ENCODE peak calls at places on chromosomes 7 and 10, in four cellular contexts. One of them, this sample, is unnamed.

GRCh38 chr7:107075863-107076574 is 31.5 kb downstream of the PRKAR2B start:
- DNase-seq in WTC11: no peak
- DNase-seq in HepG2: no peak
- DNase-seq in GM12878: no peak
- DNase-seq in this sample: peak

GRCh38 chr10:103778358-103779139 is 76.8 kb downstream of the SH3PXD2A start:
- DNase-seq in WTC11: no peak
- DNase-seq in HepG2: no peak
- DNase-seq in GM12878: no peak
- DNase-seq in this sample: no peak

GRCh38 chr10:42367532-42368230 is 270.7 kb downstream of the ZNF33B start:
- DNase-seq in WTC11: peak
- DNase-seq in HepG2: no peak
- DNase-seq in GM12878: peak
- DNase-seq in this sample: peak

GRCh38 chr10:3122034-3122433 is 50.5 kb downstream of the PITRM1 start:
- DNase-seq in WTC11: no peak
- DNase-seq in HepG2: no peak
- DNase-seq in GM12878: no peak
- DNase-seq in this sample: no peak

GRCh38 chr10:117550599-117551321 is 8.2 kb downstream of the EMX2 start:
- DNase-seq in WTC11: no peak
- DNase-seq in HepG2: no peak
- DNase-seq in GM12878: no peak
- DNase-seq in this sample: no peak

GRCh38 chr7:460374-461117 is 59.1 kb downstream of the PDGFA start:
- DNase-seq in WTC11: no peak
- DNase-seq in HepG2: peak
- DNase-seq in GM12878: no peak
- DNase-seq in this sample: no peak

GRCh38 chr10:125871341-125871740 is 9.8 kb downstream of the DHX32 start:
- DNase-seq in WTC11: no peak
- DNase-seq in HepG2: no peak
- DNase-seq in GM12878: no peak
- DNase-seq in this sample: no peak

GRCh38 chr10:49260636-49261296 is 38.2 kb upstream of the C10orf71 start:
- DNase-seq in WTC11: no peak
- DNase-seq in HepG2: no peak
- DNase-seq in GM12878: no peak
- DNase-seq in this sample: no peak

GRCh38 chr7:22561356-22561755 is 61.4 kb upstream of the STEAP1B start:
- DNase-seq in WTC11: peak
- DNase-seq in HepG2: peak
- DNase-seq in GM12878: no peak
- DNase-seq in this sample: no peak

GRCh38 chr10:11048707-11049296 is 31.1 kb downstream of the CELF2 start:
- DNase-seq in WTC11: no peak
- DNase-seq in HepG2: no peak
- DNase-seq in GM12878: no peak
- DNase-seq in this sample: no peak

GRCh38 chr10:23694446-23694920 is 255.6 kb downstream of the OTUD1 start:
- DNase-seq in WTC11: peak
- DNase-seq in HepG2: no peak
- DNase-seq in GM12878: no peak
- DNase-seq in this sample: no peak

GRCh38 chr10:35916791-35917190 is 274.7 kb upstream of the FZD8 start:
- DNase-seq in WTC11: no peak
- DNase-seq in HepG2: no peak
- DNase-seq in GM12878: no peak
- DNase-seq in this sample: no peak

GRCh38 chr7:99194301-99194700 is 13.6 kb downstream of the KPNA7 start:
- DNase-seq in WTC11: no peak
- DNase-seq in HepG2: no peak
- DNase-seq in GM12878: no peak
- DNase-seq in this sample: no peak

GRCh38 chr7:24732646-24733413 is 24.4 kb downstream of the GSDME start:
- DNase-seq in WTC11: no peak
- DNase-seq in HepG2: peak
- DNase-seq in GM12878: no peak
- DNase-seq in this sample: no peak

GRCh38 chr7:36448781-36449379 is 59.2 kb downstream of the ANLN start:
- DNase-seq in WTC11: no peak
- DNase-seq in HepG2: peak
- DNase-seq in GM12878: no peak
- DNase-seq in this sample: no peak

GRCh38 chr7:38107486-38107893 is 70.6 kb upstream of the STARD3NL start:
- DNase-seq in WTC11: peak
- DNase-seq in HepG2: peak
- DNase-seq in GM12878: peak
- DNase-seq in this sample: peak

GRCh38 chr7:6164491-6164890 is 107.9 kb downstream of the CYTH3 start:
- DNase-seq in WTC11: peak
- DNase-seq in HepG2: no peak
- DNase-seq in GM12878: no peak
- DNase-seq in this sample: peak

GRCh38 chr10:110134917-110135316 is 72.5 kb upstream of the MXI1 start:
- DNase-seq in WTC11: no peak
- DNase-seq in HepG2: no peak
- DNase-seq in GM12878: no peak
- DNase-seq in this sample: no peak

GRCh38 chr7:148575640-148576411 is 14.7 kb upstream of the C7orf33 start:
- DNase-seq in WTC11: peak
- DNase-seq in HepG2: peak
- DNase-seq in GM12878: no peak
- DNase-seq in this sample: peak

GRCh38 chr10:74932648-74933047 is 106.2 kb downstream of the KAT6B start:
- DNase-seq in WTC11: no peak
- DNase-seq in HepG2: no peak
- DNase-seq in GM12878: no peak
- DNase-seq in this sample: no peak

GRCh38 chr10:95841711-95842498 is 65.9 kb upstream of the CC2D2B start:
- DNase-seq in WTC11: peak
- DNase-seq in HepG2: peak
- DNase-seq in GM12878: no peak
- DNase-seq in this sample: peak

GRCh38 chr7:24141876-24142509 is 142.0 kb upstream of the NPY start:
- DNase-seq in WTC11: no peak
- DNase-seq in HepG2: no peak
- DNase-seq in GM12878: no peak
- DNase-seq in this sample: no peak

GRCh38 chr10:22478555-22479334 is 133.4 kb downstream of the SPAG6 start:
- DNase-seq in WTC11: no peak
- DNase-seq in HepG2: no peak
- DNase-seq in GM12878: no peak
- DNase-seq in this sample: no peak

GRCh38 chr7:4633012-4633411 is 49.1 kb upstream of the FOXK1 start:
- DNase-seq in WTC11: no peak
- DNase-seq in HepG2: peak
- DNase-seq in GM12878: no peak
- DNase-seq in this sample: peak

GRCh38 chr10:14017380-14017943 is 313.3 kb downstream of the FRMD4A start:
- DNase-seq in WTC11: no peak
- DNase-seq in HepG2: no peak
- DNase-seq in GM12878: no peak
- DNase-seq in this sample: no peak

GRCh38 chr10:131847241-131847783 is 53.5 kb upstream of the PPP2R2D start:
- DNase-seq in WTC11: no peak
- DNase-seq in HepG2: no peak
- DNase-seq in GM12878: no peak
- DNase-seq in this sample: no peak

GRCh38 chr10:29160110-29160669 is 128.7 kb upstream of the LYZL1 start:
- DNase-seq in WTC11: no peak
- DNase-seq in HepG2: peak
- DNase-seq in GM12878: no peak
- DNase-seq in this sample: no peak

GRCh38 chr7:40755438-40755837 is 620.6 kb downstream of the SUGCT start:
- DNase-seq in WTC11: no peak
- DNase-seq in HepG2: peak
- DNase-seq in GM12878: no peak
- DNase-seq in this sample: no peak

GRCh38 chr7:2260820-2261219 is 18.8 kb downstream of the NUDT1 start:
- DNase-seq in WTC11: no peak
- DNase-seq in HepG2: no peak
- DNase-seq in GM12878: no peak
- DNase-seq in this sample: no peak

GRCh38 chr10:96292971-96293909 is 11.0 kb upstream of the DNTT start:
- DNase-seq in WTC11: no peak
- DNase-seq in HepG2: peak
- DNase-seq in GM12878: no peak
- DNase-seq in this sample: peak

GRCh38 chr10:5963591-5963990 is 13.8 kb downstream of the IL15RA start:
- DNase-seq in WTC11: no peak
- DNase-seq in HepG2: no peak
- DNase-seq in GM12878: no peak
- DNase-seq in this sample: no peak

GRCh38 chr10:60627778-60628773 is 150.2 kb upstream of the CDK1 start:
- DNase-seq in WTC11: no peak
- DNase-seq in HepG2: peak
- DNase-seq in GM12878: no peak
- DNase-seq in this sample: no peak

GRCh38 chr10:4283841-4284610 is 499.0 kb upstream of the KLF6 start:
- DNase-seq in WTC11: no peak
- DNase-seq in HepG2: no peak
- DNase-seq in GM12878: no peak
- DNase-seq in this sample: no peak

GRCh38 chr7:108576110-108576509 is 6.4 kb downstream of the DNAJB9 start:
- DNase-seq in WTC11: no peak
- DNase-seq in HepG2: no peak
- DNase-seq in GM12878: no peak
- DNase-seq in this sample: no peak

DNA sequence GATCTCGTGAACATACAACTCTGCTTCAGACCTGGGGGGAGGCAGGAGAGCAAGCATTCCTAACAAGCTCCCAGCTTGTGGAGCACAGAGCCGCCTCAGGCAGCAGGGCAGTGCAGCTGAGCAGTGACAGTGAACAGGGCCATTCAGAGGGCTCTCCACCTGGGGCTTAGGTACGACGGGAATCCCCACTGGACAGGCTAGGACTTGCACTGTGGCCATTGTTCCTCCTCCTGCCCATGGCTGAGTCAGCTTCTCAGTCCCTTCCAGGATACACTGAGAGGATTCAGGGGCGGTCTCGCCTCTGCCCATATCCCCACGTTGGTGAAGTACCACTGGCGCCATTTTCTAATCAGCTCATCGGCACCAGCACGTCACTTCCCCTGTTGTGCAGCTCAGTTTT is 71.1 kb downstream of the FIGNL1 start:
- DNase-seq in WTC11: peak
- DNase-seq in HepG2: peak
- DNase-seq in GM12878: no peak
- DNase-seq in this sample: no peak
- TF ChIP-seq ATF3 in WTC11: no peak
- TF ChIP-seq ATF3 in HepG2: no peak
- TF ChIP-seq ATF3 in GM12878: no peak
- TF ChIP-seq ATF3 in this sample: no peak

GRCh38 chr7:45088821-45089313 is at the start of gene NACAD:
- DNase-seq in WTC11: peak
- DNase-seq in HepG2: no peak
- DNase-seq in GM12878: no peak
- DNase-seq in this sample: peak

GRCh38 chr7:45086348-45087065 is 2.3 kb downstream of the NACAD start:
- DNase-seq in WTC11: no peak
- DNase-seq in HepG2: no peak
- DNase-seq in GM12878: no peak
- DNase-seq in this sample: no peak

GRCh38 chr7:45087301-45088145 is 1.2 kb downstream of the NACAD start:
- DNase-seq in WTC11: no peak
- DNase-seq in HepG2: no peak
- DNase-seq in GM12878: no peak
- DNase-seq in this sample: no peak

GRCh38 chr7:45089314-45089891 is 634 bp upstream of the NACAD start:
- DNase-seq in WTC11: peak
- DNase-seq in HepG2: no peak
- DNase-seq in GM12878: no peak
- DNase-seq in this sample: peak

DNA sequence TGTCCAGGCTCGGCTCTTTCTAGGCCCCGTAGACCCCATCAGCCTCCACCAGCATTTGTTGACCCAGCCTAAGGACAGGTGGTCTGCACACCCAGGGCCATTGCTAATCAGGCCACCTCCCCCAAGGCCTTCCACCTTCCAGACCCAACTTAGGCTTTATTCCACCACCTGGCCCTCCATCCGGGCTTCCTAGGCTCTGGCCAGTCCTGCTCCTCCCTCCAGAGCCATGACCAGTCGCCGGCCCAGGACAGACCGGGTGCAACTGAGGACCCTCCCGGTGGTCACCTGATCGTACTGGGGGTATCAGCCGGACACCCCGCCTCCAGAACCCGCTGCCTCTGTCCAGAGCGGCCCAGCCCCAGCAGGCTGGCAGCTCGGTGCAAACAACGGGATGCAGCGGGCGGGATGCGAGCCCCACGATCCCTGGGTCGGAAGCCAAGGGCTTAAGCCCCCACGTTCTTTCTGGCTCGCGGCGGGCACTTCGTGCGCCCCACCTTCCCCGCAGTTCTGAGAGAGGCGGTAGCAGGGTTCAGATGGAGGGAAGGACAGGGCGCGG is 545 bp downstream of the NACAD start:
- DNase-seq in WTC11: peak
- DNase-seq in HepG2: no peak
- DNase-seq in GM12878: no peak
- DNase-seq in this sample: no peak
- TF ChIP-seq TCF7 in WTC11: no peak
- TF ChIP-seq TCF7 in HepG2: no peak
- TF ChIP-seq TCF7 in GM12878: no peak
- TF ChIP-seq TCF7 in this sample: no peak

GRCh38 chr7:55536619-55537457 is 35.5 kb downstream of the VOPP1 start:
- DNase-seq in WTC11: no peak
- DNase-seq in HepG2: no peak
- DNase-seq in GM12878: no peak
- DNase-seq in this sample: no peak
- TF ChIP-seq ATF3 in WTC11: no peak
- TF ChIP-seq ATF3 in HepG2: no peak
- TF ChIP-seq ATF3 in GM12878: no peak
- TF ChIP-seq ATF3 in this sample: no peak

GRCh38 chr10:30999084-30999712 is 32.5 kb downstream of the ZNF438 start:
- DNase-seq in WTC11: no peak
- DNase-seq in HepG2: no peak
- DNase-seq in GM12878: no peak
- DNase-seq in this sample: no peak
- TF ChIP-seq TCF7 in WTC11: no peak
- TF ChIP-seq TCF7 in HepG2: no peak
- TF ChIP-seq TCF7 in GM12878: no peak
- TF ChIP-seq TCF7 in this sample: no peak

DNA sequence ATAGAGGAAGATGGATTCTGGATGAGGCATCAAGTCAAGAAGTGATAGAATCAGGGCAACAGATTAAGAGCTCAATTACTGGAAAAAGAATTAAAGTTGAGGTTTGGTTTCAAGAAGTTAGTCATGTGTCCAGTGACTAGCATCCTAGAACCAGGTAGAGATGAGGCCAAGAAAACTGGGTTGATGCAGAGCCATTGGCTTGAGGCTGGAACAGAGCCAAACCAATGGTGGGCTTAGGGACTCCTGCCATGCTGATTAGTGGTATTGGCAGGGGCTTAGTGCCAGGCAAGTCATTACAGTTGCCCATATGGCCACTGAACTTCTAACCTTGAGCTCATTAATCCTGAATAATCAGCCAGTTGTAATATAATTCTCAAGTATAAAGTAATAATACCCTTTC is 18.5 kb downstream of the ZNF277 start:
- DNase-seq in WTC11: no peak
- DNase-seq in HepG2: no peak
- DNase-seq in GM12878: no peak
- DNase-seq in this sample: peak
- TF ChIP-seq ATF3 in WTC11: no peak
- TF ChIP-seq ATF3 in HepG2: no peak
- TF ChIP-seq ATF3 in GM12878: no peak
- TF ChIP-seq ATF3 in this sample: no peak